ENCODE peak calls at places on chromosomes 13 and 19, in seven cellular contexts. Y is SK-N-SH, J is H1, I is IMR-90, S is GM12878, D is K562, L is HepG2. Z is an unnamed sample.

GRCh38 chr13:60431108-60431700 is 34.2 kb downstream of the TDRD3 start:
- DNase-seq in Y (peak), D (peak), L (peak), J (no peak), I (peak), S (peak), Z (peak)

GRCh38 chr13:49421391-49421790 is 22.5 kb downstream of the CAB39L start:
- DNase-seq in Y (no peak), J (no peak), I (no peak), L (peak), D (peak), S (peak), Z (peak)

GRCh38 chr13:110944121-110944967 is 29.5 kb upstream of the ANKRD10 start:
- DNase-seq in Y (peak), J (no peak), D (peak), S (no peak), I (peak), L (peak), Z (peak)

GRCh38 chr19:11265785-11266236 is 3.5 kb upstream of the DOCK6 start:
- DNase-seq in S (no peak), I (no peak), D (no peak), Y (no peak), J (no peak), L (peak), Z (peak)

GRCh38 chr19:3283246-3283751 is 58.8 kb downstream of the CELF5 start:
- DNase-seq in Y (no peak), D (no peak), L (no peak), I (no peak), J (no peak), S (no peak), Z (no peak)

GRCh38 chr13:44692173-44692713 is 116.1 kb upstream of the TSC22D1 start:
- DNase-seq in S (no peak), J (no peak), I (peak), Y (no peak), L (no peak), D (no peak), Z (no peak)

GRCh38 chr13:77749481-77749880 is 52.0 kb downstream of the SLAIN1 start:
- DNase-seq in J (no peak), I (no peak), D (no peak), Y (no peak), S (no peak), L (no peak), Z (no peak)

GRCh38 chr13:20609145-20609544 is 42.2 kb downstream of the IFT88 start:
- DNase-seq in S (no peak), L (no peak), I (peak), J (no peak), Y (no peak), D (no peak), Z (no peak)

GRCh38 chr13:21676611-21677021 is 5.7 kb downstream of the FGF9 start:
- DNase-seq in J (no peak), D (no peak), Y (peak), L (no peak), I (no peak), S (no peak), Z (no peak)

GRCh38 chr19:53875602-53876340 is 6.2 kb upstream of the PRKCG start:
- DNase-seq in J (no peak), Y (no peak), S (no peak), L (no peak), D (no peak), I (no peak), Z (no peak)

GRCh38 chr19:53876651-53877224 is 5.3 kb upstream of the PRKCG start:
- DNase-seq in S (no peak), J (no peak), I (no peak), Y (peak), D (no peak), L (no peak), Z (peak)

GRCh38 chr19:53879145-53880037 is 2.6 kb upstream of the PRKCG start:
- DNase-seq in I (peak), Y (peak), L (peak), D (peak), J (peak), S (no peak), Z (peak)

GRCh38 chr19:53878786-53879144 is 3.2 kb upstream of the PRKCG start:
- DNase-seq in I (no peak), L (no peak), D (no peak), S (no peak), J (no peak), Y (no peak), Z (no peak)

GRCh38 chr19:53877361-53877766 is 4.6 kb upstream of the PRKCG start:
- DNase-seq in D (no peak), S (no peak), L (no peak), Y (no peak), I (no peak), J (no peak), Z (no peak)
- TF ChIP-seq RAD21 in D (no peak), S (no peak), L (no peak), Y (no peak), I (no peak), J (no peak), Z (no peak)

GRCh38 chr19:38700933-38701454 is 43.3 kb downstream of the CAPN12 start:
- DNase-seq in I (no peak), Y (no peak), J (no peak), D (no peak), L (peak), S (no peak), Z (no peak)

GRCh38 chr19:38699647-38700349 is 44.5 kb downstream of the CAPN12 start:
- DNase-seq in Y (no peak), S (no peak), I (no peak), L (no peak), D (no peak), J (no peak), Z (no peak)

GRCh38 chr19:38700350-38700932 is 43.8 kb downstream of the CAPN12 start:
- DNase-seq in I (no peak), S (no peak), Y (no peak), J (no peak), L (peak), D (no peak), Z (no peak)

GRCh38 chr19:38702278-38702677 is 42.0 kb downstream of the CAPN12 start:
- DNase-seq in Y (no peak), J (no peak), D (no peak), S (no peak), I (no peak), L (no peak), Z (no peak)

DNA sequence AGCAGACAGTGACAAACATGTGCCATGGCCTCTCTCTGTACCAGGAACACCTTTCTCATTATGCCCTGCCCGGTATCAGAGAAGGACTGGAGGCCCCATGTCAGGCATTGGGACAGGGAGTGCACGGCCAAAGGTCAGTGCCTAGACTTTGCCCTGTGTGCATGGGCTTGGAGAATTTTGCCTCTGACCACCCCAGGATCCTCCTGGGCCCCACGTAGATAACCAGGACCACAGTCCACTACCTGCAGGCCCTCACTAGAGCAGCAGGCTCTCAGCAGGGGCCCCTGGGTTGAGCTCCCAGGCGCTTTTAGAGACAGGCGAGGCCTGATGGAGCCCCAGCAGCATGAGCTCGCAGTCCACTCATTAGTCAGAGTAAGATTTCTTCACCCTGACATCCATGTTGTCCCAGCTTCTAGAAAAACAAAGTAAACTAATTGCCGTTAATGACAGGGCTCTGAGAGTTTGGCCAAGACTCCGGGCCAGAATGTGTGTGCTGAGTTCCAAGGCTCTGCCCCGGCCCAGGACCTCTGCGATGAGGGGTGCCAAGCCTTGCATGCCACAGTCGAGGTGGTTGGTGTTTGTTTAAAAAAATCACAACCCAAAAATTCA is 42.7 kb downstream of the CAPN12 start:
- DNase-seq in D (no peak), Y (no peak), J (no peak), I (peak), S (no peak), L (peak), Z (no peak)
- TF ChIP-seq USF2 in D (no peak), Y (no peak), J (no peak), I (no peak), S (no peak), L (no peak), Z (no peak)

GRCh38 chr19:58330458-58330857 is 3.7 kb downstream of the ZSCAN22 start:
- DNase-seq in I (peak), Y (no peak), L (no peak), S (no peak), J (no peak), D (peak), Z (no peak)
- TF ChIP-seq RAD21 in I (no peak), Y (no peak), L (no peak), S (no peak), J (no peak), D (no peak), Z (no peak)

GRCh38 chr13:76643596-76643995 is 242.6 kb downstream of the KCTD12 start:
- DNase-seq in J (no peak), L (no peak), D (no peak), S (no peak), Y (no peak), I (no peak), Z (no peak)

GRCh38 chr13:76647550-76647949 is 238.7 kb downstream of the KCTD12 start:
- DNase-seq in D (no peak), I (peak), Y (no peak), S (no peak), L (no peak), J (no peak), Z (no peak)

GRCh38 chr13:76641056-76641455 is 245.1 kb downstream of the KCTD12 start:
- DNase-seq in I (no peak), L (no peak), Y (peak), D (no peak), S (no peak), J (no peak), Z (no peak)

GRCh38 chr13:76644906-76645305 is 241.3 kb downstream of the KCTD12 start:
- DNase-seq in L (no peak), J (no peak), Y (no peak), S (no peak), I (no peak), D (no peak), Z (no peak)

GRCh38 chr13:76646946-76647345 is 239.3 kb downstream of the KCTD12 start:
- DNase-seq in I (peak), J (no peak), S (no peak), L (no peak), Y (no peak), D (no peak), Z (no peak)
- TF ChIP-seq USF2 in I (no peak), J (no peak), S (no peak), L (no peak), Y (no peak), D (no peak), Z (no peak)

GRCh38 chr13:105918842-105919741 is 616.4 kb downstream of the EFNB2 start:
- DNase-seq in J (no peak), L (peak), D (no peak), Y (peak), I (peak), S (no peak), Z (peak)
- TF ChIP-seq RAD21 in J (no peak), L (no peak), D (no peak), Y (peak), I (no peak), S (no peak), Z (no peak)

DNA sequence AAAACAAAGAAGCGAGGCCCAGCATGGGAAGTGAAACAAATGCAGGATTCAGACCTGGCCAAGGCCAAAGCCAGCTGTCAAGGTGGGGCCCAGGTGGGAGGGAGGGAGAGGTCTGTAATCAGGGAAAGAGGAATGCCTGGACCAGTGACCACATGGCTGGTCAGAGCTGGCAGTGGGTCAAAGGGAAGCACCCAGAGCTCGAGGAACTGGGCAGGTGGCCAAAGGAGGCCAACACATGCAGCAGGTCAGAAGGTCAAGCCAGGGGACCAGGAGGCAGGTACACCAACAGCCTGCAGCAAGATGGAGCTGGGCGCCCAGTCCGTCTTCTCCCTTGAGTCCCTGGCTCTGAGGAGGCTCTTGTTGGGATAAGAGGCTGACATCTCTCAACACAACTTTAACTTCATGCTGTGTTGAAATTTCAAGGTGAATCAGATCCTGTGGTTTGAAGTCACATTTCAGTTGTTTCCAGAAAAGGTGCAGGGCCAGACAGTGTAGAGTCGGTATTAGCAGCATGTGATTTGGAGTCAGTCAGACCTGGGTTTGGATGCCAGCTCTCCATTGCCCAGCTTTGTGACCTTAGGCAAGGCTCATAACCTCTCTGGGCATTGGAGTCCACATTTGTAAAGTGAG is 17.2 kb downstream of the GPATCH1 start:
- DNase-seq in Y (no peak), L (peak), I (no peak), S (no peak), J (no peak), D (peak), Z (peak)
- TF ChIP-seq USF2 in Y (no peak), L (no peak), I (no peak), S (no peak), J (no peak), D (no peak), Z (no peak)

GRCh38 chr13:25468330-25469178 is 96.8 kb downstream of the ATP8A2 start:
- DNase-seq in J (no peak), I (no peak), S (no peak), Y (peak), L (no peak), D (peak), Z (peak)
- TF ChIP-seq RAD21 in J (peak), I (no peak), S (no peak), Y (no peak), L (no peak), D (no peak), Z (no peak)

DNA sequence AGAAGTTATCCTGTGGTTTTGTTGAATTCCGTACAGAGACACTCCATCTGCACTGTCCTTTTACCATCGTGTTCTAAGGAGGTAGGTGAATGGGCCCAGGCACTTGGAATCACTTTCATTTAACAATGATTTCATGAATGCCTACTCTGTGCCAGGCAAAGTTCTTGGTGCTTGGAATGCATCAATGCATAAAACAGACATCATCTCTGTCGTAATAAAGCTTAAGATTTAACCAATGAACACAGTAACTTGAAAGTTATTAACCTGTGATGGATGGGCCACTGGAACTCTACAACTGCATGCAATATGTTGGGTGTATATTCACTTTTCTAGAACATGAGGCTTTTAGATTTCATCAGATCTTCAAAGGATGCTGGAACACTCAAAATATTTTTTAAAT is 14.1 kb upstream of the STARD13 start:
- DNase-seq in I (no peak), Y (no peak), J (no peak), L (no peak), D (no peak), S (no peak), Z (no peak)
- TF ChIP-seq USF2 in I (no peak), Y (no peak), J (no peak), L (no peak), D (no peak), S (no peak), Z (no peak)

GRCh38 chr13:95317037-95317989 is 16.1 kb upstream of the ABCC4 start:
- DNase-seq in Y (no peak), S (no peak), J (no peak), D (peak), L (no peak), I (no peak), Z (no peak)
- TF ChIP-seq RAD21 in Y (no peak), S (no peak), J (no peak), D (no peak), L (no peak), I (no peak), Z (no peak)

Z was measured in A549.